ENCODE peak calls at places on chromosomes 7 and 10, in nine cellular contexts. D is RWPE1, J is mucosa of descending colon, O is amniotic epithelial cell, I is mucosa of gallbladder, N is activated T-cell treated with anti-CD3 and anti-CD28 coated beads for 1 hour, X is HFFc6, P is GDM1, F is GM12865. A is an unnamed sample.

GRCh38 chr10:20372748-20373147 is 524.4 kb downstream of the NEBL start:
- DNase-seq in D (no peak), J (no peak), O (no peak), I (no peak), N (no peak), X (no peak), P (no peak), F (no peak), A (no peak)

GRCh38 chr10:50275650-50276235 is 24.4 kb upstream of the ASAH2 start:
- DNase-seq in D (peak), J (no peak), O (peak), I (peak), N (peak), X (peak), P (no peak), F (peak), A (peak)

GRCh38 chr10:129958118-129958685 is 5.9 kb downstream of the EBF3 start:
- DNase-seq in D (no peak), J (no peak), O (no peak), I (no peak), N (no peak), X (no peak), P (no peak), F (no peak), A (peak)

GRCh38 chr7:1019789-1020610 is 24.3 kb upstream of the GPR146 start:
- DNase-seq in D (no peak), J (peak), O (no peak), I (no peak), N (no peak), X (no peak), P (no peak), F (no peak), A (no peak)

GRCh38 chr7:44391746-44392617 is 66.6 kb upstream of the CAMK2B start:
- DNase-seq in D (no peak), J (no peak), O (no peak), I (peak), N (no peak), X (no peak), P (no peak), F (no peak), A (no peak)

GRCh38 chr10:89458289-89458688 is 43.9 kb downstream of the IFIT5 start:
- DNase-seq in D (peak), J (no peak), O (peak), I (no peak), N (no peak), X (peak), P (no peak), F (no peak), A (no peak)

GRCh38 chr10:15817407-15818046 is 42.8 kb downstream of the MINDY3 start:
- DNase-seq in D (no peak), J (no peak), O (no peak), I (no peak), N (no peak), X (no peak), P (no peak), F (peak), A (no peak)

GRCh38 chr7:11212080-11212711 is 238.5 kb downstream of the PHF14 start:
- DNase-seq in D (peak), J (no peak), O (peak), I (peak), N (peak), X (peak), P (peak), F (peak), A (peak)

A was measured in left kidney.